ENCODE peak calls at places on chromosome 11, in seven cellular contexts. One of them, this sample, is unnamed.

GRCh38 chr11:120035756-120036155 is 102.2 kb downstream of the TRIM29 start:
- DNase-seq in Caco-2: no peak
- DNase-seq in tibial nerve: no peak
- DNase-seq in heart right ventricle: no peak
- DNase-seq in mammary epithelial cell: no peak
- DNase-seq in pancreas: no peak
- DNase-seq in retinal pigment epithelial cell: no peak
- DNase-seq in this sample: no peak

GRCh38 chr11:78576549-78577097 is 2.0 kb upstream of the NARS2 start:
- DNase-seq in Caco-2: no peak
- DNase-seq in tibial nerve: no peak
- DNase-seq in heart right ventricle: no peak
- DNase-seq in mammary epithelial cell: no peak
- DNase-seq in pancreas: no peak
- DNase-seq in retinal pigment epithelial cell: no peak
- DNase-seq in this sample: no peak

GRCh38 chr11:131099013-131099412 is 182.7 kb upstream of the SNX19 start:
- DNase-seq in Caco-2: peak; percentile 61
- DNase-seq in tibial nerve: no peak
- DNase-seq in heart right ventricle: no peak
- DNase-seq in mammary epithelial cell: peak; percentile 25
- DNase-seq in pancreas: no peak
- DNase-seq in retinal pigment epithelial cell: no peak
- DNase-seq in this sample: no peak

GRCh38 chr11:68749501-68750196 is 1.7 kb downstream of the TESMIN start:
- DNase-seq in Caco-2: no peak
- DNase-seq in tibial nerve: no peak
- DNase-seq in heart right ventricle: no peak
- DNase-seq in mammary epithelial cell: no peak
- DNase-seq in pancreas: no peak
- DNase-seq in retinal pigment epithelial cell: no peak
- DNase-seq in this sample: no peak

GRCh38 chr11:94638902-94639373 is 71.8 kb downstream of the PIWIL4 start:
- DNase-seq in Caco-2: no peak
- DNase-seq in tibial nerve: peak; percentile 21
- DNase-seq in heart right ventricle: no peak
- DNase-seq in mammary epithelial cell: peak; percentile 47
- DNase-seq in pancreas: no peak
- DNase-seq in retinal pigment epithelial cell: no peak
- DNase-seq in this sample: peak; percentile 75

GRCh38 chr11:72844356-72844755 is 30.1 kb downstream of the ATG16L2 start:
- DNase-seq in Caco-2: no peak
- DNase-seq in tibial nerve: no peak
- DNase-seq in heart right ventricle: no peak
- DNase-seq in mammary epithelial cell: no peak
- DNase-seq in pancreas: no peak
- DNase-seq in retinal pigment epithelial cell: no peak
- DNase-seq in this sample: no peak

GRCh38 chr11:69088676-69089146 is 40.0 kb downstream of the TPCN2 start:
- DNase-seq in Caco-2: peak; percentile 94
- DNase-seq in tibial nerve: peak; percentile 91
- DNase-seq in heart right ventricle: peak; percentile 52
- DNase-seq in mammary epithelial cell: peak; percentile 70
- DNase-seq in pancreas: no peak
- DNase-seq in retinal pigment epithelial cell: no peak
- DNase-seq in this sample: peak; percentile 87

GRCh38 chr11:32006799-32007388 is 84.0 kb upstream of the RCN1 start:
- DNase-seq in Caco-2: peak; percentile 44
- DNase-seq in tibial nerve: no peak
- DNase-seq in heart right ventricle: no peak
- DNase-seq in mammary epithelial cell: peak; percentile 38
- DNase-seq in pancreas: no peak
- DNase-seq in retinal pigment epithelial cell: no peak
- DNase-seq in this sample: peak; percentile 74

GRCh38 chr11:130340671-130341319 is 26.1 kb upstream of the ZBTB44 start:
- DNase-seq in Caco-2: no peak
- DNase-seq in tibial nerve: no peak
- DNase-seq in heart right ventricle: no peak
- DNase-seq in mammary epithelial cell: no peak
- DNase-seq in pancreas: no peak
- DNase-seq in retinal pigment epithelial cell: no peak
- DNase-seq in this sample: peak; percentile 9

GRCh38 chr11:68528630-68529029 is 68.1 kb downstream of the PPP6R3 start:
- DNase-seq in Caco-2: no peak
- DNase-seq in tibial nerve: no peak
- DNase-seq in heart right ventricle: no peak
- DNase-seq in mammary epithelial cell: no peak
- DNase-seq in pancreas: no peak
- DNase-seq in retinal pigment epithelial cell: no peak
- DNase-seq in this sample: peak; percentile 47

GRCh38 chr11:26621147-26621546 is 49.1 kb upstream of the MUC15 start:
- DNase-seq in Caco-2: no peak
- DNase-seq in tibial nerve: no peak
- DNase-seq in heart right ventricle: no peak
- DNase-seq in mammary epithelial cell: peak; percentile 91
- DNase-seq in pancreas: no peak
- DNase-seq in retinal pigment epithelial cell: peak; percentile 15
- DNase-seq in this sample: peak; percentile 78

GRCh38 chr11:31910950-31911576 is 99.9 kb upstream of the PAX6 start:
- DNase-seq in Caco-2: no peak
- DNase-seq in tibial nerve: no peak
- DNase-seq in heart right ventricle: no peak
- DNase-seq in mammary epithelial cell: no peak
- DNase-seq in pancreas: no peak
- DNase-seq in retinal pigment epithelial cell: no peak
- DNase-seq in this sample: no peak

GRCh38 chr11:116312560-116313340 is 460.0 kb downstream of the BUD13 start:
- DNase-seq in Caco-2: no peak
- DNase-seq in tibial nerve: peak; percentile 65
- DNase-seq in heart right ventricle: peak; percentile 87
- DNase-seq in mammary epithelial cell: peak; percentile 10
- DNase-seq in pancreas: peak; percentile 93
- DNase-seq in retinal pigment epithelial cell: peak; percentile 48
- DNase-seq in this sample: peak; percentile 1

GRCh38 chr11:97973352-97973857 is 1047.3 kb upstream of the CNTN5 start:
- DNase-seq in Caco-2: no peak
- DNase-seq in tibial nerve: no peak
- DNase-seq in heart right ventricle: no peak
- DNase-seq in mammary epithelial cell: no peak
- DNase-seq in pancreas: no peak
- DNase-seq in retinal pigment epithelial cell: no peak
- DNase-seq in this sample: no peak

GRCh38 chr11:115980336-115980735 is 476.1 kb upstream of the CADM1 start:
- DNase-seq in Caco-2: no peak
- DNase-seq in tibial nerve: no peak
- DNase-seq in heart right ventricle: no peak
- DNase-seq in mammary epithelial cell: no peak
- DNase-seq in pancreas: no peak
- DNase-seq in retinal pigment epithelial cell: no peak
- DNase-seq in this sample: no peak

GRCh38 chr11:44999068-44999467 is 48.4 kb upstream of the TP53I11 start:
- DNase-seq in Caco-2: no peak
- DNase-seq in tibial nerve: no peak
- DNase-seq in heart right ventricle: no peak
- DNase-seq in mammary epithelial cell: no peak
- DNase-seq in pancreas: no peak
- DNase-seq in retinal pigment epithelial cell: no peak
- DNase-seq in this sample: no peak

GRCh38 chr11:72012897-72013721 is 14.4 kb downstream of the IL18BP start:
- DNase-seq in Caco-2: no peak
- DNase-seq in tibial nerve: peak; percentile 52
- DNase-seq in heart right ventricle: peak; percentile 71
- DNase-seq in mammary epithelial cell: peak; percentile 76
- DNase-seq in pancreas: peak; percentile 81
- DNase-seq in retinal pigment epithelial cell: no peak
- DNase-seq in this sample: peak; percentile 87

GRCh38 chr11:102197759-102198158 is 87.5 kb downstream of the YAP1 start:
- DNase-seq in Caco-2: no peak
- DNase-seq in tibial nerve: peak; percentile 27
- DNase-seq in heart right ventricle: no peak
- DNase-seq in mammary epithelial cell: peak; percentile 48
- DNase-seq in pancreas: no peak
- DNase-seq in retinal pigment epithelial cell: peak; percentile 38
- DNase-seq in this sample: no peak

GRCh38 chr11:17930544-17931144 is 82.2 kb downstream of the SERGEF start:
- DNase-seq in Caco-2: no peak
- DNase-seq in tibial nerve: no peak
- DNase-seq in heart right ventricle: no peak
- DNase-seq in mammary epithelial cell: no peak
- DNase-seq in pancreas: no peak
- DNase-seq in retinal pigment epithelial cell: no peak
- DNase-seq in this sample: no peak

GRCh38 chr11:2691355-2691761 is 8.4 kb downstream of the KCNQ1OT1 start:
- DNase-seq in Caco-2: no peak
- DNase-seq in tibial nerve: no peak
- DNase-seq in heart right ventricle: no peak
- DNase-seq in mammary epithelial cell: no peak
- DNase-seq in pancreas: peak; percentile 14
- DNase-seq in retinal pigment epithelial cell: no peak
- DNase-seq in this sample: no peak

DNA sequence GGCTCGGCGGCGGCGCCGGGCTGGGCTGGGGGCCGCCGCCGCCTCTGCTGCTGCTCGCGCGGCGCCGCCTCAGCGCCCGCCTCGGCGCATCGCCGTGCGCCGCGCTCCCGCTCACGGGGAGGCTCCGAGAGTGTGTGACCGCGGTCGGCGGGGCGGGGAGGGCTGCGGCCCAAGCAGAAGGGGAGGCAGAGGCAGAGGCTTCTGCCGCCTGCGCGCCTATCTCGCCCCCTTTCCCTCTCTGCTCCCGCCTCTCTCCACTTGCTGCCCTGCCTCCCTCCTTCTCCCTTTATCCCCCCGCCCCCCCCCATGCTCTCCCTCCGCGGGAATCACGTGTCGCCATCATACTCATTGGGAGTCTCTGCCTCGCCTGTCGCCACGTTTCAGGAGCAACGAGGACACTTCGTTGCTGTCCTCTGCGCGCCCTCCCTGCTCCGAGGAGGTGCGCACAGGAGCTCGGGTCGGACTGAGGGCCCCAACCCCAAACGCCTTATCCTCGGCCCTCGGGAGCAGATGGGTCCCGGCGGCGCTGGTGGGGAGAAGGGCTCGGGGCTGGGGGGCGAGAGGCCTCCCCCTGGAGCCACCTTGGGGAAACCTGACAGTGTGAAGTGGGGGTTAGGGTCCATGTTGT is at the start of gene GUCY1A2:
- DNase-seq in Caco-2: no peak
- DNase-seq in tibial nerve: no peak
- DNase-seq in heart right ventricle: peak; percentile 28
- DNase-seq in mammary epithelial cell: no peak
- DNase-seq in pancreas: peak; percentile 73
- DNase-seq in retinal pigment epithelial cell: no peak
- DNase-seq in this sample: peak; percentile 5
- H3K4me3 ChIP-seq in Caco-2: peak within 1 kb of the TSS; percentile 8
- H3K4me3 ChIP-seq in tibial nerve: peak within 1 kb of the TSS; percentile 23
- H3K4me3 ChIP-seq in heart right ventricle: peak within 1 kb of the TSS; percentile 50
- H3K4me3 ChIP-seq in mammary epithelial cell: no peak within 1 kb of the TSS
- H3K4me3 ChIP-seq in pancreas: peak within 1 kb of the TSS; percentile 16
- H3K4me3 ChIP-seq in retinal pigment epithelial cell: peak within 1 kb of the TSS; percentile 59
- H3K4me3 ChIP-seq in this sample: peak within 1 kb of the TSS; percentile 59

DNA sequence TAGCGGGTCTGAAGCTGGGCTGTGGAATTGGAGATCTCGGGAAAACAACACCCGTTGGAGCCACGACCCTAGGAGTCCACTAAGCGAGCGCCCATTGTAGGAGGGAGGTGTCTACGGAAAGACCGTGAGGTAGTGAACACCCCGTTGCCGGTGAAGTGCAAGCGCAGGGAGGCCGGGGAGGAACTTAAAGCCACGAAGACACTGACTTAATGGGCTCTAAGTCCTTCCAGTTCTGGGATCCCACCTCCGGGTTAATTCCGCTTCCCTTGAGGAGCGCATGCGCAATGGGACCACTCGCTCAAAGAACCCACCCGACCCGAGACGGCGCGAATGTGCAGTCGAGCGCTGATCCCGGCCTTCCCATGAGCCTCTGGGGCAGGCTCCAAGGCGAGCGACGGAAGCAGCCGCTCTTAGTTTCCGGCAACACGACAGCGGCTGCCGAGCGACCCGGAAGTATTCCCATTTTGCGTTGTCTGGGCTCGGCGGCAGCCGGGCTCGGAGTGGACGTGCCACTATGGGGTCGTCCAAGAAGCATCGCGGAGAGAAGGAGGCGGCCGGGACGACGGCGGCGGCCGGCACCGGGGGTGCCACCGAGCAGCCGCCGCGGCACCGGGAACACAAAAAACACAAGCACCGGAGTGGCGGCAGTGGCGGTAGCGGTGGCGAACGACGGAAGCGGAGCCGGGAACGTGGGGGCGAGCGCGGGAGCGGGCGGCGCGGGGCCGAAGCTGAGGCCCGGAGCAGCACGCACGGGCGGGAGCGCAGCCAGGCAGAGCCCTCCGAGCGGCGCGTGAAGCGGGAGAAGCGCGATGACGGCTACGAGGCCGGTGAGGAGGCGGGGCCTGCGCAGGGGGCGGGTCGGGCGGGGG is at the start of gene SART1:
- DNase-seq in Caco-2: peak; percentile 96
- DNase-seq in tibial nerve: peak; percentile 95
- DNase-seq in heart right ventricle: peak; percentile 97
- DNase-seq in mammary epithelial cell: peak; percentile 94
- DNase-seq in pancreas: peak; percentile 98
- DNase-seq in retinal pigment epithelial cell: peak; percentile 92
- DNase-seq in this sample: peak; percentile 99
- TF ChIP-seq CTCF in Caco-2: no peak
- TF ChIP-seq CTCF in tibial nerve: peak; percentile 52
- TF ChIP-seq CTCF in heart right ventricle: no peak
- TF ChIP-seq CTCF in mammary epithelial cell: no peak
- TF ChIP-seq CTCF in pancreas: no peak
- TF ChIP-seq CTCF in retinal pigment epithelial cell: no peak
- TF ChIP-seq CTCF in this sample: no peak

GRCh38 chr11:134330611-134331564 is 900 bp upstream of the GLB1L2 start:
- DNase-seq in Caco-2: peak; percentile 34
- DNase-seq in tibial nerve: no peak
- DNase-seq in heart right ventricle: no peak
- DNase-seq in mammary epithelial cell: no peak
- DNase-seq in pancreas: no peak
- DNase-seq in retinal pigment epithelial cell: no peak
- DNase-seq in this sample: no peak
- H3K4me3 ChIP-seq in Caco-2: peak overlapping the region; percentile 45
- H3K4me3 ChIP-seq in tibial nerve: peak overlapping the region; percentile 52
- H3K4me3 ChIP-seq in heart right ventricle: peak overlapping the region; percentile 45
- H3K4me3 ChIP-seq in mammary epithelial cell: peak overlapping the region; percentile 31
- H3K4me3 ChIP-seq in pancreas: no peak overlapping the region
- H3K4me3 ChIP-seq in retinal pigment epithelial cell: peak overlapping the region; percentile 42
- H3K4me3 ChIP-seq in this sample: peak overlapping the region; percentile 37

DNA sequence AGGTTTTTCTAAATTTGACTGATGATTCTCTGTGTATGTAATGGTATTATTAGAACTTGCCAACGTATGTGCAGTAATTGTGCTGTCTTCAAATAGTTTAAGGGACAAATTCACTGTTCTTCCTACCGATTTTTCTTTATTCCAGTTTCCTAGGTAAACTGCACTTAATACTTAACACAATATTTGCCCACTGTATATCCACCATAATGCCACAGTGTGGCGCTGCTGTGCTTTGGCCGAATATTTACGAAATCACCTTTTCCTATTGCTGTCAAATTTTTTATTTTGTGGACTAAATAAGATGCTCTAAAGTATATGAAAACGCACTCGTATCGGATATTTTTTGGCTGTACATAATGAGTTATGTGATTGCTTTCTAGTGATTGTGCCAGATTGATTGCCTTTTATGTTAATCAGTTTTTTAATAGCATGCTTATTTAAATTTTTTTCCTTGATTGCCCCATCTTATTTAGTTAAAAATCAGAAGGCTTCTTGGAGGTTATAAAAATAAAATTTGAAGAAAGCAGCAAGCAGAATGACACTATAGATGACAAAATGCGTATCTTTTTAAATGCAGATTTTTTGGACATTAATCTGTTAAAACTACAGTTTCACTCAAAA is 10.5 kb downstream of the AASDHPPT start:
- DNase-seq in Caco-2: peak; percentile 70
- DNase-seq in tibial nerve: peak; percentile 59
- DNase-seq in heart right ventricle: peak; percentile 19
- DNase-seq in mammary epithelial cell: peak; percentile 37
- DNase-seq in pancreas: peak; percentile 26
- DNase-seq in retinal pigment epithelial cell: no peak
- DNase-seq in this sample: peak; percentile 82
- TF ChIP-seq CTCF in Caco-2: peak; percentile 99
- TF ChIP-seq CTCF in tibial nerve: peak; percentile 69
- TF ChIP-seq CTCF in heart right ventricle: peak; percentile 61
- TF ChIP-seq CTCF in mammary epithelial cell: peak; percentile 87
- TF ChIP-seq CTCF in pancreas: peak; percentile 87
- TF ChIP-seq CTCF in retinal pigment epithelial cell: peak; percentile 87
- TF ChIP-seq CTCF in this sample: peak; percentile 90